ENCODE peak calls at places on chromosomes 13 and 19, in seven cellular contexts. L is tibial artery, O is heart left ventricle, N is cardiac septum, F is Ammon's horn, K is epithelial cell of esophagus, R is skeletal muscle cell. G is an unnamed sample.

GRCh38 chr19:6498294-6499036 is 3.6 kb downstream of the TUBB4A start:
- DNase-seq in L (no peak), O (no peak), N (no peak), F (no peak), K (no peak), R (no peak), G (no peak)

GRCh38 chr19:3459322-3459881 is 20.9 kb downstream of the SMIM24 start:
- DNase-seq in L (peak; percentile 98), O (peak; percentile 92), N (peak; percentile 94), F (peak; percentile 88), K (no peak), R (peak; percentile 83), G (no peak)

GRCh38 chr19:54448037-54448773 is 794 bp upstream of the LENG8 start:
- DNase-seq in L (no peak), O (peak; percentile 54), N (peak; percentile 80), F (peak; percentile 50), K (peak; percentile 72), R (no peak), G (no peak)

GRCh38 chr19:13262450-13262849 is 112.2 kb downstream of the IER2 start:
- DNase-seq in L (no peak), O (no peak), N (no peak), F (peak; percentile 46), K (peak; percentile 59), R (peak; percentile 9), G (no peak)

GRCh38 chr19:55112781-55113569 is 4.5 kb downstream of the PPP1R12C start:
- DNase-seq in L (no peak), O (no peak), N (no peak), F (no peak), K (no peak), R (no peak), G (no peak)

GRCh38 chr13:79936368-79937136 is 404.4 kb downstream of the SPRY2 start:
- DNase-seq in L (peak; percentile 72), O (peak; percentile 31), N (no peak), F (peak; percentile 94), K (peak; percentile 95), R (peak; percentile 99), G (no peak)

GRCh38 chr13:77337159-77337558 is 10.3 kb upstream of the MYCBP2 start:
- DNase-seq in L (no peak), O (no peak), N (no peak), F (no peak), K (no peak), R (no peak), G (no peak)

GRCh38 chr19:38362076-38362945 is 12.1 kb upstream of the PSMD8 start:
- DNase-seq in L (peak; percentile 82), O (peak; percentile 81), N (peak; percentile 84), F (no peak), K (peak; percentile 78), R (no peak), G (no peak)

GRCh38 chr13:56349866-56350265 is 790.9 kb upstream of the PRR20A start:
- DNase-seq in L (no peak), O (no peak), N (no peak), F (no peak), K (no peak), R (no peak), G (no peak)

GRCh38 chr13:72062566-72062965 is 195.6 kb upstream of the DACH1 start:
- DNase-seq in L (no peak), O (no peak), N (no peak), F (no peak), K (peak; percentile 77), R (no peak), G (no peak)